ENCODE peak calls at places on chromosomes 16 and 17, in eight cellular contexts. T is epithelial cell of esophagus, Q is osteoblast, K is MM.1S, F is IMR-90, J is tibial nerve, X is body of pancreas, O is kidney epithelial cell. S is an unnamed sample.

GRCh38 chr17:66357037-66357436 is 54.6 kb downstream of the PRKCA start:
- DNase-seq in O (no peak), J (no peak), Q (no peak), F (peak), T (no peak), K (no peak), X (no peak), S (no peak)

GRCh38 chr17:28112199-28112995 is 69.9 kb downstream of the NLK start:
- DNase-seq in F (peak), Q (no peak), T (peak), O (no peak), K (no peak), X (no peak), J (no peak), S (no peak)

GRCh38 chr16:1441391-1441829 is 2.9 kb downstream of the CCDC154 start:
- DNase-seq in K (no peak), O (no peak), Q (no peak), J (no peak), T (no peak), X (no peak), F (no peak), S (no peak)

GRCh38 chr17:73013816-73014663 is 78.4 kb downstream of the SLC39A11 start:
- DNase-seq in Q (no peak), X (no peak), F (peak), O (no peak), T (no peak), J (no peak), K (no peak), S (no peak)

GRCh38 chr16:85055503-85056210 is 28.1 kb downstream of the KIAA0513 start:
- DNase-seq in Q (no peak), T (no peak), F (peak), O (no peak), J (peak), K (peak), X (peak), S (peak)

GRCh38 chr17:75047398-75048098 is 523 bp downstream of the KCTD2 start:
- DNase-seq in Q (peak), T (no peak), O (no peak), F (no peak), X (peak), K (peak), J (peak), S (no peak)

GRCh38 chr16:72247821-72248253 is 75.9 kb upstream of the PMFBP1 start:
- DNase-seq in T (no peak), K (no peak), X (peak), Q (peak), F (peak), J (peak), O (no peak), S (no peak)

GRCh38 chr17:83154311-83155127 is 75.1 kb downstream of the METRNL start:
- DNase-seq in X (no peak), Q (no peak), O (no peak), T (no peak), F (no peak), K (no peak), J (peak), S (no peak)

GRCh38 chr17:82536220-82537201 is 17.0 kb downstream of the FOXK2 start:
- DNase-seq in X (peak), K (peak), F (peak), T (peak), J (peak), O (no peak), Q (peak), S (no peak)

GRCh38 chr16:69085032-69085695 is 20.3 kb upstream of the HAS3 start:
- DNase-seq in Q (no peak), X (no peak), T (no peak), O (no peak), K (no peak), F (no peak), J (no peak), S (no peak)

GRCh38 chr16:20803561-20804214 is 2.6 kb downstream of the ERI2 start:
- DNase-seq in T (no peak), Q (no peak), O (no peak), K (no peak), F (no peak), J (no peak), X (no peak), S (no peak)

GRCh38 chr17:1617620-1618174 is 10.9 kb downstream of the SLC43A2 start:
- DNase-seq in Q (peak), X (no peak), F (peak), T (peak), O (peak), K (no peak), J (peak), S (peak)

GRCh38 chr16:4594433-4595410 is 20.0 kb downstream of the UBALD1 start:
- DNase-seq in Q (peak), T (no peak), K (no peak), J (no peak), O (no peak), X (no peak), F (no peak), S (no peak)

GRCh38 chr17:596287-596686 is 118.4 kb downstream of the VPS53 start:
- DNase-seq in J (no peak), K (no peak), T (peak), X (no peak), Q (peak), F (peak), O (no peak), S (no peak)

GRCh38 chr17:1315891-1316403 is 36.5 kb downstream of the TRARG1 start:
- DNase-seq in T (no peak), O (no peak), Q (peak), K (no peak), J (no peak), X (no peak), F (no peak), S (no peak)

GRCh38 chr17:14771543-14771942 is 470.7 kb downstream of the HS3ST3B1 start:
- DNase-seq in X (no peak), K (no peak), T (no peak), Q (no peak), F (no peak), J (no peak), O (no peak), S (no peak)

DNA sequence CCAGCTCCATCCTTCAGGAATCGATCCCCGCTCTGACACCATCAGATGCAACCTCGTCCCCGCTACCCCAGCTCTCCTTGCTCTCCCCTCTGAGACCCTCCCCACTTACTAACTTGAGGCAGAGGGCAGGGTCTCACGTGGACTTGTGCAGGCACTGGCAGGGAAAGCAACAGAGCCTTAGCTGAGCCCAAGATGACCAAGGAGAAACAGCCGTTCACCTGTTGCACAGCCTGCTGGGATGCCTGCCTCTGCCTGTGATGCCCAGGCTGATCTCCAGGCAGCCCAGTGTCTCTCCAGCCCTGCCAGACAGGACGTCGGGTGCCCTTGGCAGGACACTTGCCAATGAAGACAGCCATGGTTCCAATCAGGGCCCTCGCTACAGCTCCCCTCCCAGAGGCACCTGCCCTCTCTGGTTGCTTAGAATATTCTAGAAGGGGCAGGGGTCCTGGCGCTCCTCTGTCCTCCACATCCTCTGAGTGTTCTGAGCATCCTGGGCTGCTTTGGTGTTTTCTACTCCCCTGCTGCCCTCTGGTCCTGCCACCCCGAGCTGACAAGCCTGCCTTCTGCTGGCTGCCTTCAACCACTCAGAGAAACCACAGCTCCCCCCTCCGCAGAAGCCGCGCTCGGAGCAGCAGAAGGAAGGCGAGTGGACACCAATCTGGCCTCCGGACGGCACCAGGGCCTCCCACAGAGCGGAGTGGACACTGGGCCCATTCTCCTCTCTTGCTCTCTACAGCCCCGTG is 6.7 kb downstream of the CEP295NL start:
- DNase-seq in J (peak), F (no peak), Q (peak), X (no peak), T (no peak), K (no peak), O (no peak), S (no peak)
- H3K4me3 ChIP-seq in J (no peak), F (no peak), Q (no peak), X (no peak), T (no peak), K (no peak), O (no peak), S (no peak)

GRCh38 chr17:4735825-4736651 is 3.6 kb upstream of the ZMYND15 start:
- DNase-seq in O (no peak), J (peak), T (no peak), F (no peak), X (no peak), Q (no peak), K (no peak), S (no peak)

GRCh38 chr17:4739122-4740024 is at the start of the genes CXCL16 and ZMYND15:
- DNase-seq in X (peak), O (no peak), K (peak), F (no peak), Q (peak), J (no peak), T (peak), S (no peak)

GRCh38 chr17:4733073-4733531 is 1.9 kb downstream of the MED11 start:
- DNase-seq in K (peak), T (peak), Q (no peak), X (no peak), F (no peak), J (no peak), O (no peak), S (no peak)

GRCh38 chr17:4738136-4739121 is 1.2 kb upstream of the ZMYND15 start:
- DNase-seq in Q (no peak), X (peak), J (no peak), F (no peak), K (peak), T (peak), O (peak), S (no peak)

DNA sequence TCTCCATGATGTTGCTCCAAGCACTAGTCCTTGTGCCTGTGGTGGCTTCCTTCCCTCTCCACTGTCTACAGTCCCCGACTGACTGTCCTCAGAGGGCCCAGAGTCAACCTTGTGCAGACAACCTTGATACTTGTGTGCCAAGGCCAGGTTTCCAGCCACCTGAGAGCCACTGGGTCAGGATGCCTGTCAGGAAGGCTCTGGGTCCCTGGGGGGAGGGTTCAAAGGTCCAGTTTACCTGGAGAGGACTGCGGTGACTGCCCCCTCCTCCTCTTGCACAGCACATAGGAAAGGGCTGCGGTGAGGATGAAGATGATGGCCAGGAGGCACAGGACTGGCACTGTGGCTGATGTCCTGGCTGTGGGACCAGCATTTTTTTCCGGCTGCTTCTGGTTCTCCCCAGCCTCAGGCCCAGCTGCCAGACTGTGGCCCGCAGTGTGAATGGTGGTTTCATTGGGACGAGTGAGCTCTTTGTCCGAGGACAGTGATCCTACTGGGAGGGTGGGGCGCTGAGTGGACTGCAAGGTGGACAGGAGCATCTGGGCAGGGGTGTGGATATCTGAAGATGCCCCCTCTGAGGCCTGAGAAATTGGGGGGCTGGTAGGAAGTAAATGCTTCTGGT is 3.7 kb downstream of the MED11 start:
- DNase-seq in X (no peak), J (no peak), O (no peak), T (no peak), F (no peak), Q (no peak), K (no peak), S (no peak)
- TF ChIP-seq CTCF in X (no peak), J (no peak), O (no peak), T (no peak), F (no peak), Q (no peak), K (no peak), S (no peak)

DNA sequence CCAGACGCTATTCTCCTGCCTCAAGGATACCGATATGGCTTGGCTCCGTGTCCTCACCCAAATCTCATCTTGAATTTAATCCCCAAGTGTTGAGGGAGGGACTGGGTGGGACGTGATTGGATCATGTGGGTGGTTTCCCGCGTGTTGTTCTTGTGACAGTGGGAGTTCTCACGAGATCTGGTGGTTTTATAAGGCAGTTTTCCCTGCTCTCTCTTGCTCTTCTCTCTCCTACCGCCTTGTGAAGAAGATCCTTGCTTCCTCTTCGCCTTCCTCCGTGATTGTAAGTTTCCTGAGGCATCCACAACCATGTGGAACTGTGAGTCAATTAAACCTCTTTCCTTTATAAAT is 43.9 kb upstream of the ZCCHC14 start:
- DNase-seq in T (no peak), Q (no peak), X (no peak), J (no peak), K (no peak), O (no peak), F (no peak), S (no peak)
- H3K4me3 ChIP-seq in T (no peak), Q (no peak), X (no peak), J (no peak), K (no peak), O (no peak), F (no peak), S (no peak)

DNA sequence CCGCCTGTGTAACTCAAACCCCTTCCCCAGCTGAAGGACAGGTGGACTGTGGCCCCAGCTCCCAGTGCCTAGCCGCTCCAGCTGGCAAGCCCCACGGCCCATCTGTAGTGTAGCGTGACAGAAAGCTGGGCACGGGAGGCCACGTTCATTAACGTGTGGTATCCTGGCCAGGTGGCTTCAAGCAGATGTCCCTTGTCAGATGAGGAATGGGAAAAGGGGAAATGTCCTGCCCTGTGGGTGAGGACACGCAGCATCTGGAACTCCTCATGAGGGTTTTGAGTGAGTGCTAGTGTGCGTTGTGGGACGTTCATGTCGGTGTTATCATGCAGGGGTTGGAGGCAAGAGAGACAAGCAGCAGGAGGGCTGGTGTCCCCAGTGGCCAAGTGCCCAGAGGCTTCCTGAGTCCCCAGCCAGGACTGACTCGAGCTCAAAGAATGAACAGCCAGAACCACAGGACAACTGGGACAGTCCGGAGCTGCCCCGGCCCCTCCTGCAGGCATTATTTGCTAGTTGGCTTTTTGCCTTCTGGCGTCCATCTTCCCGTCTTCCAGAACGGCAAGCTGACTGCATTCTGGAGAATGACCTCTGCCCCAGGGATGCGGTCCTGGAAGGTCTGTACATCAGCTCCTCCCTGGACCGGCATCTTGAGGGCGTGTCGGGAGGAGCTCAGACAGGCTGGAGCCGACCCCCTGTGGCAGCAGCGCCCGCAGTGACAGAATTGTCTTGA is 19.3 kb downstream of the KDM8 start:
- DNase-seq in F (peak), T (no peak), K (no peak), O (no peak), J (no peak), Q (peak), X (peak), S (no peak)
- TF ChIP-seq CTCF in F (no peak), T (no peak), K (no peak), O (no peak), J (no peak), Q (no peak), X (no peak), S (no peak)